ENCODE peak calls at places on chromosomes 7 and 10, in nine cellular contexts. G, A, J, L, I, X, C, D and K are unnamed samples.

GRCh38 chr10:20007426-20007825 is 191.2 kb downstream of the PLXDC2 start:
- DNase-seq in A (no peak), C (no peak), X (peak; percentile 14), D (no peak), J (peak; percentile 18), I (no peak), L (no peak), G (no peak), K (no peak)

GRCh38 chr7:3302681-3303320 is 1.7 kb downstream of the SDK1 start:
- DNase-seq in J (no peak), I (no peak), X (no peak), C (no peak), L (no peak), D (no peak), G (no peak), A (no peak), K (no peak)

GRCh38 chr7:143256932-143257331 is 6.3 kb upstream of the GSTK1 start:
- DNase-seq in J (no peak), G (no peak), D (no peak), X (no peak), C (no peak), L (no peak), I (no peak), A (no peak), K (no peak)

GRCh38 chr7:106841896-106842390 is 23.1 kb upstream of the PIK3CG start:
- DNase-seq in G (no peak), C (no peak), D (no peak), J (no peak), A (no peak), L (no peak), X (no peak), I (no peak), K (peak; percentile 21)

GRCh38 chr7:118863961-118864360 is 639.5 kb downstream of the ANKRD7 start:
- DNase-seq in A (no peak), L (no peak), X (no peak), I (no peak), D (no peak), G (no peak), C (no peak), J (no peak), K (no peak)

GRCh38 chr10:99827906-99828305 is 45.5 kb downstream of the ABCC2 start:
- DNase-seq in A (no peak), J (peak; percentile 33), G (no peak), D (no peak), C (no peak), X (no peak), I (no peak), L (no peak), K (peak; percentile 48)

GRCh38 chr10:74307061-74307651 is 156.1 kb downstream of the ADK start:
- DNase-seq in X (no peak), D (no peak), I (no peak), C (no peak), G (no peak), A (no peak), J (no peak), L (no peak), K (no peak)

GRCh38 chr7:37211097-37211496 is 237.6 kb downstream of the ELMO1 start:
- DNase-seq in X (peak; percentile 22), G (no peak), L (no peak), I (no peak), A (no peak), C (no peak), D (peak; percentile 36), J (peak; percentile 16), K (no peak)

GRCh38 chr10:28094121-28094520 is 95.2 kb upstream of the ODAD2 start:
- DNase-seq in G (no peak), A (no peak), I (no peak), D (no peak), X (no peak), L (no peak), C (no peak), J (no peak), K (no peak)

GRCh38 chr7:70570029-70570428 is 561.9 kb upstream of the GALNT17 start:
- DNase-seq in X (no peak), L (no peak), G (no peak), J (no peak), A (no peak), C (no peak), D (no peak), I (no peak), K (no peak)

GRCh38 chr10:132449051-132449825 is 52.2 kb downstream of the PWWP2B start:
- DNase-seq in D (peak; percentile 84), J (no peak), C (peak; percentile 91), I (no peak), A (no peak), X (peak; percentile 12), G (no peak), L (peak; percentile 55), K (no peak)

GRCh38 chr7:157970744-157971143 is 616.9 kb downstream of the PTPRN2 start:
- DNase-seq in C (no peak), I (no peak), J (no peak), L (no peak), A (no peak), D (no peak), G (no peak), X (no peak), K (no peak)

GRCh38 chr10:51643734-51644133 is 55.7 kb downstream of the CSTF2T start:
- DNase-seq in G (no peak), X (no peak), I (no peak), A (no peak), J (no peak), L (no peak), D (no peak), C (no peak), K (no peak)

GRCh38 chr10:98378722-98379121 is 36.3 kb downstream of the PYROXD2 start:
- DNase-seq in L (no peak), X (no peak), A (no peak), J (no peak), I (no peak), D (no peak), C (no peak), G (no peak), K (peak; percentile 36)